ENCODE peak calls at places on chromosomes 13 and 19, in ten cellular contexts. A is heart right ventricle, H is WTC11, N is T-helper 1 cell, R is fibroblast of mammary gland, I is T1000, E is ovary, Z is hippocampal formation, C is lung microvascular endothelial cell, T is neural progenitor cell. O is an unnamed sample.

GRCh38 chr19:13212759-13213330 is 62.6 kb downstream of the IER2 start:
- DNase-seq in Z (no peak), N (peak; percentile 71), H (peak; percentile 84), E (peak; percentile 58), R (peak; percentile 63), T (peak; percentile 74), A (peak; percentile 67), C (peak; percentile 79), I (no peak), O (peak; percentile 48)

GRCh38 chr19:52987221-52987620 is 24.5 kb upstream of the ZNF816 start:
- DNase-seq in I (no peak), R (no peak), N (no peak), Z (no peak), T (no peak), C (no peak), E (no peak), A (no peak), H (no peak), O (no peak)

GRCh38 chr13:79782541-79783216 is 301.7 kb downstream of the NDFIP2 start:
- DNase-seq in C (peak; percentile 60), H (peak; percentile 71), A (peak; percentile 62), Z (peak; percentile 6), R (no peak), I (no peak), T (peak; percentile 93), E (peak; percentile 59), N (no peak), O (peak; percentile 38)

GRCh38 chr13:33279898-33280549 is 5.5 kb downstream of the STARD13 start:
- DNase-seq in T (no peak), A (no peak), Z (no peak), E (no peak), I (peak; percentile 55), H (no peak), C (peak; percentile 69), R (peak; percentile 86), N (no peak), O (no peak)

GRCh38 chr13:79802389-79803140 is 321.6 kb downstream of the NDFIP2 start:
- DNase-seq in N (no peak), Z (no peak), C (peak; percentile 19), H (no peak), R (no peak), I (no peak), E (no peak), A (no peak), T (no peak), O (no peak)

GRCh38 chr13:92574499-92574898 is 652.1 kb upstream of the GPC6 start:
- DNase-seq in A (no peak), C (no peak), R (no peak), Z (no peak), I (no peak), H (no peak), N (no peak), T (no peak), E (no peak), O (no peak)

GRCh38 chr19:49973987-49974386 is 13.0 kb upstream of the SIGLEC11 start:
- DNase-seq in Z (no peak), R (no peak), C (no peak), T (no peak), N (no peak), A (peak; percentile 31), I (no peak), H (no peak), E (no peak), O (no peak)

GRCh38 chr19:33685541-33685940 is 63.8 kb downstream of the CHST8 start:
- DNase-seq in Z (no peak), E (peak; percentile 12), T (no peak), A (no peak), N (no peak), H (peak; percentile 2), R (no peak), I (no peak), C (no peak), O (no peak)

GRCh38 chr19:56015756-56016155 is 29.2 kb downstream of the NLRP5 start:
- DNase-seq in I (no peak), A (no peak), R (no peak), T (peak; percentile 9), E (no peak), H (no peak), Z (no peak), N (no peak), C (peak; percentile 13), O (no peak)

GRCh38 chr13:113832631-113833030 is 31.2 kb downstream of the GAS6 start:
- DNase-seq in E (no peak), A (peak; percentile 16), R (no peak), N (no peak), H (no peak), I (no peak), C (no peak), Z (no peak), T (no peak), O (no peak)

GRCh38 chr19:3605770-3606169 is 905 bp downstream of the TBXA2R start:
- DNase-seq in T (no peak), I (no peak), C (no peak), E (no peak), H (no peak), N (no peak), R (no peak), Z (no peak), A (no peak), O (no peak)

GRCh38 chr19:6362024-6362344 is 653 bp downstream of the CLPP start:
- DNase-seq in Z (no peak), T (no peak), C (no peak), H (no peak), R (no peak), N (no peak), A (no peak), E (no peak), I (no peak), O (no peak)

GRCh38 chr13:26476111-26476743 is 81.3 kb upstream of the WASF3 start:
- DNase-seq in T (peak; percentile 52), Z (no peak), A (no peak), R (peak; percentile 29), N (peak; percentile 26), H (peak; percentile 51), E (peak; percentile 46), C (no peak), I (no peak), O (no peak)

GRCh38 chr19:17721821-17722220 is 2.5 kb downstream of the MAP1S start:
- DNase-seq in Z (no peak), I (no peak), H (no peak), A (peak; percentile 46), T (no peak), N (no peak), E (no peak), R (peak; percentile 65), C (peak; percentile 65), O (no peak)

GRCh38 chr19:55940306-55940705 is 7.3 kb upstream of the NLRP8 start:
- DNase-seq in R (no peak), I (no peak), E (no peak), C (no peak), H (no peak), N (no peak), Z (no peak), T (no peak), A (no peak), O (no peak)

GRCh38 chr13:33918199-33918932 is 100.4 kb downstream of the RFC3 start:
- DNase-seq in H (no peak), T (peak; percentile 10), C (peak; percentile 41), A (no peak), I (peak; percentile 25), E (no peak), Z (no peak), N (no peak), R (peak; percentile 90), O (no peak)

O was measured in pancreas.